ENCODE peak calls at places on chromosomes 11 and 22, in ten cellular contexts. I is mesenchymal stem cell, R is endothelial cell of umbilical vein, Y is GM23248, X is fibroblast of lung, H is trophoblast cell, V is mammary epithelial cell, K is OCI-LY7, U is PC-9, J is neuronal stem cell. E is an unnamed sample.

GRCh38 chr11:46537851-46538295 is 56.0 kb downstream of the AMBRA1 start:
- DNase-seq in J (peak), K (peak), I (peak), V (peak), U (peak), R (peak), Y (peak), X (peak), H (peak), E (peak)

GRCh38 chr22:17213976-17214375 is 5.3 kb downstream of the ADA2 start:
- DNase-seq in J (no peak), H (no peak), R (peak), V (no peak), X (peak), K (peak), Y (peak), U (no peak), I (no peak), E (peak)

GRCh38 chr11:16080688-16081388 is 275.5 kb downstream of the SOX6 start:
- DNase-seq in V (no peak), I (no peak), H (no peak), Y (no peak), U (no peak), J (no peak), R (no peak), X (no peak), K (no peak), E (no peak)

GRCh38 chr11:134802116-134802515 is 390.1 kb upstream of the B3GAT1 start:
- DNase-seq in X (no peak), J (peak), Y (no peak), V (no peak), K (no peak), U (no peak), H (peak), R (no peak), I (no peak), E (no peak)

GRCh38 chr22:41415554-41415953 is 31.0 kb downstream of the TOB2 start:
- DNase-seq in X (no peak), Y (no peak), I (no peak), V (no peak), R (no peak), K (no peak), H (no peak), U (no peak), J (no peak), E (no peak)

GRCh38 chr11:40384991-40385390 is 1074.5 kb downstream of the LRRC4C start:
- DNase-seq in H (no peak), X (peak), V (no peak), J (no peak), R (no peak), K (no peak), U (no peak), Y (peak), I (peak), E (no peak)

GRCh38 chr11:45089251-45089650 is 57.2 kb upstream of the PRDM11 start:
- DNase-seq in H (peak), J (no peak), I (peak), Y (peak), K (no peak), U (no peak), V (peak), R (peak), X (peak), E (peak)

GRCh38 chr11:34680918-34681554 is 60.1 kb downstream of the EHF start:
- DNase-seq in V (peak), U (peak), H (no peak), X (peak), J (no peak), Y (peak), K (no peak), I (peak), R (peak), E (no peak)

GRCh38 chr22:32720924-32721323 is 80.6 kb upstream of the TIMP3 start:
- DNase-seq in K (no peak), U (no peak), H (no peak), I (peak), J (no peak), Y (peak), R (no peak), X (peak), V (no peak), E (no peak)

GRCh38 chr11:17477361-17477760 is 716 bp upstream of the ABCC8 start:
- DNase-seq in Y (no peak), I (no peak), V (no peak), K (no peak), U (no peak), R (no peak), X (no peak), J (no peak), H (no peak), E (peak)

GRCh38 chr11:64771861-64772260 is 6.5 kb downstream of the SF1 start:
- DNase-seq in V (no peak), H (no peak), I (no peak), J (no peak), R (no peak), K (peak), U (no peak), Y (no peak), X (no peak), E (no peak)

GRCh38 chr11:10302294-10302743 is 2.6 kb upstream of the ADM start:
- DNase-seq in X (peak), Y (no peak), V (no peak), K (no peak), H (no peak), I (peak), R (no peak), U (no peak), J (no peak), E (no peak)

GRCh38 chr11:109547356-109548027 is 125.5 kb downstream of the C11orf87 start:
- DNase-seq in R (no peak), V (peak), J (no peak), H (no peak), Y (peak), U (peak), K (no peak), X (peak), I (peak), E (peak)

GRCh38 chr11:7574491-7575129 is 60.8 kb downstream of the PPFIBP2 start:
- DNase-seq in Y (no peak), K (no peak), V (no peak), H (no peak), I (no peak), R (no peak), X (peak), U (no peak), J (no peak), E (no peak)

GRCh38 chr11:13335319-13335718 is 57.7 kb downstream of the BMAL1 start:
- DNase-seq in H (peak), V (peak), K (peak), X (peak), Y (peak), J (peak), I (peak), U (no peak), R (peak), E (peak)

GRCh38 chr11:124676386-124676785 is 2.7 kb downstream of the SPA17 start:
- DNase-seq in I (no peak), X (peak), J (no peak), H (no peak), Y (peak), V (no peak), K (no peak), U (no peak), R (peak), E (no peak)

GRCh38 chr22:50698546-50698945 is 25.9 kb downstream of the SHANK3 start:
- DNase-seq in Y (peak), U (no peak), V (no peak), K (no peak), J (no peak), X (no peak), R (no peak), I (no peak), H (no peak), E (peak)

GRCh38 chr22:36892292-36892691 is 21.1 kb upstream of the CSF2RB start:
- DNase-seq in H (no peak), V (no peak), R (peak), I (no peak), X (no peak), Y (no peak), U (no peak), J (no peak), K (no peak), E (no peak)
- H2AFZ ChIP-seq in H (no peak), V (no peak), R (no peak), I (no peak), X (no peak), Y (no peak), U (no peak), J (no peak), K (no peak), E (no peak)

GRCh38 chr22:38239101-38239761 is 33.6 kb downstream of the TMEM184B start:
- DNase-seq in Y (peak), R (peak), H (no peak), U (peak), I (peak), J (no peak), K (no peak), V (peak), X (peak), E (peak)
- H3K27ac ChIP-seq in Y (peak), R (peak), H (no peak), U (peak), I (peak), J (no peak), K (no peak), V (peak), X (peak), E (peak)

DNA sequence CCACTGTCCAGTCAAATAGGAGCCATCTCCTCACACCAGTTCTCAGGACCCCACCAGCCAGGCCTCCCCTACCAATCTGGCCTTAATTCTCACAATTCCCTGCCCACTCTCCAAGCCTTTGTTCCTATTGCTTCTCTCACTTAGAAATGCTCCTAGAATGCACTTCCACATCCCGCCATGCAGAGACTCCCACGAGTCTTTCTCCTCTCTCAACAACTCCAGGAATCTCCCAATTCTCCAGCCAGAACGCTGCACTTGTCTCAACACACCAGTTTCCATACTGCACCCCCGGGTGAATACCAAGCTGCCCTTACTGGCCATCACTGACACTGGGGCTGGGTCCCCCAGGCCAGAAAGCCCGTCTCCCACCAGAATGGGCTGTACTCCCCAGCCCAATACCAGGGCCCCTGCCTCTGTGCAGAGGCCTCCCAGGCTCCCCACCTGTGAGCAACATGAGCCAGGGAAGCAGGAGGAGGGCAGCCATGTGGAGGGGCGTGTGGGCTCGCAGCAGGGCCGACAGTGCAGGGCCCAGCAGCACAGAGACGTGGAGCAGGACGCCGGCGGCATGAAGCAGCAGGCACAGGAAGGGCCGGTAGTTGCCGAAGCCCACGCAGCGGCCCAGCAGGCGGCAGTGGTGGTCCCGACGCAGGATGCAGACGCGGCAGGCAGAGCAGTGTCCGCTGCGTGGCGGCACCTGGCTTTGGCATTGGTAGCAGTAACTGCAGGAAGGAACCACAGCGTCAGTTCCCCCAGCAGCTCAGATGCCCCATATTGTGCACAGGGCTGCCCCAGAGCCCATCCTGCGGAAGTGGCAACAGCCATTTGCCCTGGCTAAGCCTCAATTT is 2.4 kb downstream of the ZDHHC24 start:
- DNase-seq in U (no peak), Y (no peak), J (no peak), H (no peak), V (no peak), X (peak), I (peak), K (peak), R (peak), E (peak)
- H2AFZ ChIP-seq in U (no peak), Y (no peak), J (peak), H (no peak), V (no peak), X (peak), I (peak), K (peak), R (peak), E (peak)

GRCh38 chr11:62724171-62724570 is 3.1 kb downstream of the HNRNPUL2 start:
- DNase-seq in K (no peak), H (no peak), J (no peak), U (no peak), X (no peak), V (no peak), I (no peak), Y (peak), R (no peak), E (no peak)
- H3K27ac ChIP-seq in K (no peak), H (no peak), J (no peak), U (peak), X (no peak), V (no peak), I (no peak), Y (no peak), R (no peak), E (peak)

GRCh38 chr11:27285761-27286160 is 77.3 kb downstream of the CCDC34 start:
- DNase-seq in K (no peak), X (no peak), R (no peak), Y (no peak), J (no peak), H (no peak), V (no peak), I (no peak), U (no peak), E (no peak)
- H2AFZ ChIP-seq in K (no peak), X (no peak), R (no peak), Y (no peak), J (no peak), H (no peak), V (peak), I (no peak), U (no peak), E (peak)

GRCh38 chr11:1750481-1750839 is at the start of gene IFITM10:
- DNase-seq in R (no peak), K (no peak), X (no peak), Y (peak), I (no peak), V (peak), J (no peak), H (no peak), U (no peak), E (peak)
- H3K27ac ChIP-seq in R (no peak), K (no peak), X (peak), Y (peak), I (no peak), V (peak), J (no peak), H (no peak), U (no peak), E (peak)

DNA sequence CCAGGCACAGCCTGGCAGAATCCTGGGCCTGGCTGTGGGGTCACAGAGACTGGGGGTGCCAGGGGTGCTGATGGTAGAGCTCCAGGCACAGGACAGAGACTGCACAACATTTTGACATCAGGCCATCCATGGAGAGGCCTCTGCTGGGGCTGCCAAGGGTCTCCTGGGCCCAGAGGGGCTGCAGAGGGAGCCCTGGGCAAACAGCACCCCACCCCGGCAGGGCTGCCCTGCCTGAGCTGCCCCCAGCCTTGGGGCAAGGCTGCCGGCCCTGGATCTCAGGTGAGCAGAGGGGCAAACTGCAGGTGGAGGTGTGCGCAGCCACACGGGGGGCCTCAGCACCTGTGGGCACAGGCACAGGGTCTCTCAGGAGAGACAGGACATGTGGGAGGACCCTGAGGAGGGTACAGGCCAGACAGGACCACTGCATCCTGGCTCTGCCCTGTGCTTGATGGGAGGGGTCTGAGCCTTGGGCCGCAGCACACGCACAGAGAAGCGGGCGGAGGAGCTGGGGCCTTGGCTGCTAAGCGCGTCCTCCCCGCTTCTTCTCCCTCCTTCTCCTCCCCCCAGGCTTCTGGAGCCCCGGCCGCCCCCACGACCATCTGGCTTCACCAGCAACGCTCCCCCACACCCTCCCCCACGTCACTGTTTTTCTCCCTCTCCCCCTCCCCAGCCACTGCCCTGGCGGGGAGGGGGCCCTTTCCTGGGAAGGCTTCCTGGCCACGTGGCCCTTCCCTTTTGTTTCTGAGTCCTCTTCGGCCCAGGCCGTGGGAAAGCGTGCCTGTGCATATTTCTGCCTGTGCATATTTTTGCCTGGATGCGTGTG is 28.0 kb downstream of the RTN4R start:
- DNase-seq in K (no peak), J (peak), H (no peak), Y (no peak), R (peak), I (no peak), V (no peak), U (no peak), X (no peak), E (no peak)
- H2AFZ ChIP-seq in K (no peak), J (peak), H (no peak), Y (no peak), R (peak), I (no peak), V (no peak), U (no peak), X (no peak), E (no peak)

E was measured in osteoblast.